ENCODE peak calls at places on chromosomes 16 and 17, in seven cellular contexts. One of them, this sample, is unnamed.

GRCh38 chr17:6853764-6854442 is 22.4 kb upstream of the TEKT1 start:
- DNase-seq in esophagus squamous epithelium: no peak
- DNase-seq in transverse colon: no peak
- DNase-seq in right lobe of liver: peak
- DNase-seq in tibial nerve: no peak
- DNase-seq in sigmoid colon: no peak
- DNase-seq in uterus: no peak
- DNase-seq in this sample: no peak

GRCh38 chr17:20228860-20229259 is 219.7 kb downstream of the SPECC1 start:
- DNase-seq in esophagus squamous epithelium: no peak
- DNase-seq in uterus: no peak
- DNase-seq in sigmoid colon: no peak
- DNase-seq in transverse colon: no peak
- DNase-seq in tibial nerve: no peak
- DNase-seq in right lobe of liver: no peak
- DNase-seq in this sample: no peak

GRCh38 chr17:78107457-78107856 is 21.1 kb downstream of the TMC6 start:
- DNase-seq in right lobe of liver: no peak
- DNase-seq in transverse colon: no peak
- DNase-seq in uterus: no peak
- DNase-seq in esophagus squamous epithelium: no peak
- DNase-seq in tibial nerve: no peak
- DNase-seq in sigmoid colon: peak
- DNase-seq in this sample: no peak

GRCh38 chr16:35906440-35906839 is 2447.0 kb downstream of the TP53TG3F start:
- DNase-seq in transverse colon: no peak
- DNase-seq in uterus: no peak
- DNase-seq in right lobe of liver: no peak
- DNase-seq in tibial nerve: no peak
- DNase-seq in esophagus squamous epithelium: no peak
- DNase-seq in sigmoid colon: no peak
- DNase-seq in this sample: no peak

GRCh38 chr17:56596741-56597494 is 3.4 kb downstream of the NOG start:
- DNase-seq in tibial nerve: no peak
- DNase-seq in esophagus squamous epithelium: no peak
- DNase-seq in uterus: no peak
- DNase-seq in right lobe of liver: no peak
- DNase-seq in transverse colon: no peak
- DNase-seq in sigmoid colon: no peak
- DNase-seq in this sample: no peak

GRCh38 chr16:67183284-67183626 is 508 bp downstream of the MATCAP1 start:
- DNase-seq in tibial nerve: no peak
- DNase-seq in sigmoid colon: no peak
- DNase-seq in transverse colon: no peak
- DNase-seq in right lobe of liver: no peak
- DNase-seq in uterus: no peak
- DNase-seq in esophagus squamous epithelium: no peak
- DNase-seq in this sample: no peak

GRCh38 chr17:4156750-4157381 is 13.9 kb downstream of the CYB5D2 start:
- DNase-seq in transverse colon: no peak
- DNase-seq in tibial nerve: no peak
- DNase-seq in uterus: no peak
- DNase-seq in sigmoid colon: no peak
- DNase-seq in right lobe of liver: no peak
- DNase-seq in esophagus squamous epithelium: no peak
- DNase-seq in this sample: no peak

GRCh38 chr17:42773290-42774035 is at the start of gene VPS25:
- DNase-seq in right lobe of liver: peak
- DNase-seq in tibial nerve: peak
- DNase-seq in sigmoid colon: peak
- DNase-seq in esophagus squamous epithelium: no peak
- DNase-seq in transverse colon: peak
- DNase-seq in uterus: peak
- DNase-seq in this sample: peak

GRCh38 chr16:70573451-70574121 is 50.0 kb downstream of the SF3B3 start:
- DNase-seq in sigmoid colon: peak
- DNase-seq in right lobe of liver: no peak
- DNase-seq in uterus: no peak
- DNase-seq in transverse colon: no peak
- DNase-seq in esophagus squamous epithelium: no peak
- DNase-seq in tibial nerve: peak
- DNase-seq in this sample: peak

GRCh38 chr17:13931752-13932477 is 137.4 kb upstream of the COX10 start:
- DNase-seq in uterus: peak
- DNase-seq in transverse colon: peak
- DNase-seq in right lobe of liver: no peak
- DNase-seq in tibial nerve: peak
- DNase-seq in esophagus squamous epithelium: peak
- DNase-seq in sigmoid colon: peak
- DNase-seq in this sample: peak

GRCh38 chr16:27246439-27246838 is 22.1 kb downstream of the NSMCE1 start:
- DNase-seq in right lobe of liver: peak
- DNase-seq in esophagus squamous epithelium: no peak
- DNase-seq in uterus: no peak
- DNase-seq in tibial nerve: no peak
- DNase-seq in sigmoid colon: peak
- DNase-seq in transverse colon: no peak
- DNase-seq in this sample: peak

GRCh38 chr16:29926675-29927522 is 873 bp upstream of the KCTD13 start:
- DNase-seq in esophagus squamous epithelium: no peak
- DNase-seq in uterus: peak
- DNase-seq in right lobe of liver: peak
- DNase-seq in sigmoid colon: peak
- DNase-seq in transverse colon: peak
- DNase-seq in tibial nerve: peak
- DNase-seq in this sample: peak

GRCh38 chr17:46110219-46110618 is 83.0 kb downstream of the KANSL1 start:
- DNase-seq in tibial nerve: no peak
- DNase-seq in esophagus squamous epithelium: no peak
- DNase-seq in right lobe of liver: no peak
- DNase-seq in transverse colon: no peak
- DNase-seq in uterus: no peak
- DNase-seq in sigmoid colon: no peak
- DNase-seq in this sample: no peak

GRCh38 chr16:87761020-87761506 is 4.7 kb downstream of the KLHDC4 start:
- DNase-seq in right lobe of liver: no peak
- DNase-seq in uterus: no peak
- DNase-seq in tibial nerve: no peak
- DNase-seq in transverse colon: no peak
- DNase-seq in esophagus squamous epithelium: no peak
- DNase-seq in sigmoid colon: no peak
- DNase-seq in this sample: no peak

GRCh38 chr16:48546774-48547173 is 63.2 kb downstream of the N4BP1 start:
- DNase-seq in esophagus squamous epithelium: no peak
- DNase-seq in uterus: no peak
- DNase-seq in tibial nerve: no peak
- DNase-seq in sigmoid colon: no peak
- DNase-seq in right lobe of liver: peak
- DNase-seq in transverse colon: peak
- DNase-seq in this sample: no peak

GRCh38 chr16:593807-594206 is 3.9 kb downstream of the RAB40C start:
- DNase-seq in uterus: no peak
- DNase-seq in right lobe of liver: no peak
- DNase-seq in esophagus squamous epithelium: no peak
- DNase-seq in sigmoid colon: no peak
- DNase-seq in transverse colon: no peak
- DNase-seq in tibial nerve: no peak
- DNase-seq in this sample: no peak

GRCh38 chr16:77430360-77430759 is 4.5 kb downstream of the ADAMTS18 start:
- DNase-seq in tibial nerve: no peak
- DNase-seq in esophagus squamous epithelium: no peak
- DNase-seq in transverse colon: no peak
- DNase-seq in sigmoid colon: no peak
- DNase-seq in right lobe of liver: no peak
- DNase-seq in uterus: no peak
- DNase-seq in this sample: no peak

GRCh38 chr16:77422196-77422784 is 12.5 kb downstream of the ADAMTS18 start:
- DNase-seq in uterus: no peak
- DNase-seq in esophagus squamous epithelium: no peak
- DNase-seq in tibial nerve: no peak
- DNase-seq in sigmoid colon: no peak
- DNase-seq in right lobe of liver: no peak
- DNase-seq in transverse colon: no peak
- DNase-seq in this sample: no peak

GRCh38 chr16:77424841-77425604 is 9.8 kb downstream of the ADAMTS18 start:
- DNase-seq in sigmoid colon: no peak
- DNase-seq in esophagus squamous epithelium: no peak
- DNase-seq in tibial nerve: no peak
- DNase-seq in right lobe of liver: no peak
- DNase-seq in transverse colon: no peak
- DNase-seq in uterus: no peak
- DNase-seq in this sample: no peak
- H3K4me3 ChIP-seq in sigmoid colon: no peak
- H3K4me3 ChIP-seq in esophagus squamous epithelium: no peak
- H3K4me3 ChIP-seq in tibial nerve: no peak
- H3K4me3 ChIP-seq in right lobe of liver: no peak
- H3K4me3 ChIP-seq in transverse colon: no peak
- H3K4me3 ChIP-seq in uterus: no peak
- H3K4me3 ChIP-seq in this sample: no peak

GRCh38 chr16:89331371-89332109 is 114.0 kb downstream of the ZNF778 start:
- DNase-seq in transverse colon: no peak
- DNase-seq in tibial nerve: no peak
- DNase-seq in uterus: no peak
- DNase-seq in sigmoid colon: peak
- DNase-seq in esophagus squamous epithelium: no peak
- DNase-seq in right lobe of liver: no peak
- DNase-seq in this sample: no peak

GRCh38 chr16:89334050-89334449 is 116.5 kb downstream of the ZNF778 start:
- DNase-seq in transverse colon: no peak
- DNase-seq in tibial nerve: no peak
- DNase-seq in sigmoid colon: no peak
- DNase-seq in right lobe of liver: no peak
- DNase-seq in esophagus squamous epithelium: no peak
- DNase-seq in uterus: no peak
- DNase-seq in this sample: no peak

GRCh38 chr16:89332248-89333245 is 115.0 kb downstream of the ZNF778 start:
- DNase-seq in sigmoid colon: peak
- DNase-seq in tibial nerve: no peak
- DNase-seq in right lobe of liver: no peak
- DNase-seq in uterus: no peak
- DNase-seq in esophagus squamous epithelium: no peak
- DNase-seq in transverse colon: no peak
- DNase-seq in this sample: no peak

GRCh38 chr16:89326721-89327120 is 109.2 kb downstream of the ZNF778 start:
- DNase-seq in esophagus squamous epithelium: no peak
- DNase-seq in tibial nerve: no peak
- DNase-seq in uterus: no peak
- DNase-seq in transverse colon: no peak
- DNase-seq in sigmoid colon: no peak
- DNase-seq in right lobe of liver: peak
- DNase-seq in this sample: no peak

GRCh38 chr16:89330177-89330856 is 112.8 kb downstream of the ZNF778 start:
- DNase-seq in sigmoid colon: no peak
- DNase-seq in tibial nerve: no peak
- DNase-seq in right lobe of liver: peak
- DNase-seq in uterus: no peak
- DNase-seq in esophagus squamous epithelium: no peak
- DNase-seq in transverse colon: no peak
- DNase-seq in this sample: no peak
- TF ChIP-seq POLR2A in sigmoid colon: no peak
- TF ChIP-seq POLR2A in tibial nerve: no peak
- TF ChIP-seq POLR2A in right lobe of liver: no peak
- TF ChIP-seq POLR2A in uterus: no peak
- TF ChIP-seq POLR2A in esophagus squamous epithelium: no peak
- TF ChIP-seq POLR2A in transverse colon: no peak
- TF ChIP-seq POLR2A in this sample: no peak

DNA sequence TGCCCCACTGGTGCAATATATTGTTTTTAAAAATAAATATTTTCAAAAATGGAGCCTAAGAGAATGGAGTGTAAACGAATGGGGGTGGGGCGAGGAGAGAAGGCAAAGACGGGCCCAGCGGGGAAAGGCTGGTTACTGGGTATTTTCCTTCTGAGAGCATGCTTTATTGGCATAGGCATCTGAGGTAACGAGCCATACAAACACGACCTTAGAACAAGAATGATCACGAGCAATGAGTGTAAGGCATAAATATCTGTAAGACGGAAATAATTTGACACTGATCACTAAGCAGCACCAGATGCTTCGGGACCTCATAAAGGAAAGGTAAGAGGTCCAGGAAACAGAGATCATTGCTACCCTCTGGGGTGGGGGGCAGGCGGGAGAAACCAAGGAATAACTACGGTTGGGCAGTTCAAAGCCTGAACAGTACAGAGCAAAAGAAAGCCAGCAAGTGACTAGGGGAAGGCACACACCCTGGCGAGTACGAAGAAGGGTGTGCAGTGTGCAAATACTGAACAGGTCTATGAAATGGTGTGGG is 953 bp downstream of the SSH2 start:
- DNase-seq in right lobe of liver: no peak
- DNase-seq in transverse colon: peak
- DNase-seq in tibial nerve: no peak
- DNase-seq in sigmoid colon: no peak
- DNase-seq in esophagus squamous epithelium: no peak
- DNase-seq in uterus: no peak
- DNase-seq in this sample: no peak
- H3K4me3 ChIP-seq in right lobe of liver: peak
- H3K4me3 ChIP-seq in transverse colon: peak
- H3K4me3 ChIP-seq in tibial nerve: peak
- H3K4me3 ChIP-seq in sigmoid colon: peak
- H3K4me3 ChIP-seq in esophagus squamous epithelium: peak
- H3K4me3 ChIP-seq in uterus: peak
- H3K4me3 ChIP-seq in this sample: peak

DNA sequence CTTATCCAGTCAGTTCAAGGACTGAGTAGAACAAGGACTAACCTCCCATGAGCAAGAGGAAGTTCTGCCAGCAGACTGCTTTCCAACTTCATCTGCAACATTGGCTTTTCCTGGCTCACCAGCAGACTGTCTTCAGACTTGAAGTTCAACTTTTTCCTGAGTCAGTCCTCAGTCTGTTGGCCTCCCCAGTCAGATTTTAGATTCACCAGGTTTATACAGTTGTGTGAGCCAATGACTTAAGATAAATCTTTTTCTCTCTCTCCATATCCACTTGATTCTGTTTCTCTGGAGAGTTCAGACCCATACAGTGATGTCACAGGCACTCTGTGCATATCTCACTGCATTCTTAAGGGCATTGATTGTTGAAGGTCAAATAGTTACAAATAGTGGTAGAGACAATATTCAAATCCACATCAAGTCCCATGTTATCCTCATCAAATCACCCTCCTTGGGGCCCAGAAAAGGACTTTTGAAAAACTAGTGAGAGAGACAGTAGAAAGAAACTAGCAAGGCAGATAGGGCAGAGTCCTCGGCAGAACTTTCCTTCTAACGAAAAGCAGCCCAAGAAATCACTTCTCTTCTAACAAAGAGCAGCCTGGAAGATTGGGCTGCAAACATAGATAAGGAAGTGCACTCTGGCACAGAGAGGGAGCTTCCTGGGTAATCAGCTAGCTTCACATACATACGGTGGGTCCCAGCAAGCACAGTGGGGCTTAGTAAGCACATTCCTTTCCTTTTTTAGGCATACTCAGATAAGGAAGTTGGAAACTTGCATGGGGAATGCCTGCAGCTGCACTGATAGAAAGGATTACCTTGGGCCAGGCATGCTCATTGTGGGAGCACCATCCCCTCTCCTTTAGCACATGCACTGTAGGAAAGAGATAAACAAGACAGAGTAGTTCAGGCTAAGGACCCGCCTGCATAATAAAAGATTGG is 132.3 kb upstream of the FAM20A start:
- DNase-seq in transverse colon: no peak
- DNase-seq in uterus: peak
- DNase-seq in sigmoid colon: no peak
- DNase-seq in right lobe of liver: no peak
- DNase-seq in esophagus squamous epithelium: no peak
- DNase-seq in tibial nerve: peak
- DNase-seq in this sample: no peak
- TF ChIP-seq POLR2A in transverse colon: no peak
- TF ChIP-seq POLR2A in uterus: no peak
- TF ChIP-seq POLR2A in sigmoid colon: no peak
- TF ChIP-seq POLR2A in right lobe of liver: no peak
- TF ChIP-seq POLR2A in esophagus squamous epithelium: no peak
- TF ChIP-seq POLR2A in tibial nerve: no peak
- TF ChIP-seq POLR2A in this sample: no peak